ENCODE peak calls at places on chromosomes 11 and 22, in seven cellular contexts. One of them, this sample, is unnamed.
A peak's percentile ranks its signal among the peaks of the same experiment; 100 is the strongest.

GRCh38 chr11:111719379-111719778 is 46.8 kb downstream of the PPP2R1B start:
- DNase-seq in pancreas: no peak
- DNase-seq in prostate gland: no peak
- DNase-seq in heart right ventricle: no peak
- DNase-seq in nephron progenitor cell: no peak
- DNase-seq in fibroblast of villous mesenchyme: no peak
- DNase-seq in body of pancreas: no peak
- DNase-seq in this sample: no peak

GRCh38 chr22:22816766-22817410 is 70.7 kb upstream of the IGLL5 start:
- DNase-seq in pancreas: no peak
- DNase-seq in prostate gland: no peak
- DNase-seq in heart right ventricle: no peak
- DNase-seq in nephron progenitor cell: no peak
- DNase-seq in fibroblast of villous mesenchyme: no peak
- DNase-seq in body of pancreas: no peak
- DNase-seq in this sample: no peak

GRCh38 chr22:49710746-49711145 is 116.9 kb downstream of the BRD1 start:
- DNase-seq in pancreas: no peak
- DNase-seq in prostate gland: no peak
- DNase-seq in heart right ventricle: no peak
- DNase-seq in nephron progenitor cell: no peak
- DNase-seq in fibroblast of villous mesenchyme: no peak
- DNase-seq in body of pancreas: no peak
- DNase-seq in this sample: no peak

GRCh38 chr11:17778352-17778751 is 43.8 kb downstream of the KCNC1 start:
- DNase-seq in pancreas: no peak
- DNase-seq in prostate gland: no peak
- DNase-seq in heart right ventricle: no peak
- DNase-seq in nephron progenitor cell: no peak
- DNase-seq in fibroblast of villous mesenchyme: no peak
- DNase-seq in body of pancreas: no peak
- DNase-seq in this sample: no peak

GRCh38 chr11:9580894-9581293 is 7.4 kb downstream of the WEE1 start:
- DNase-seq in pancreas: no peak
- DNase-seq in prostate gland: no peak
- DNase-seq in heart right ventricle: no peak
- DNase-seq in nephron progenitor cell: no peak
- DNase-seq in fibroblast of villous mesenchyme: no peak
- DNase-seq in body of pancreas: no peak
- DNase-seq in this sample: no peak

GRCh38 chr22:49320714-49321476 is 506.8 kb downstream of the BRD1 start:
- DNase-seq in pancreas: no peak
- DNase-seq in prostate gland: no peak
- DNase-seq in heart right ventricle: no peak
- DNase-seq in nephron progenitor cell: no peak
- DNase-seq in fibroblast of villous mesenchyme: no peak
- DNase-seq in body of pancreas: no peak
- DNase-seq in this sample: no peak

GRCh38 chr11:105790841-105791240 is 181.0 kb downstream of the GRIA4 start:
- DNase-seq in pancreas: no peak
- DNase-seq in prostate gland: no peak
- DNase-seq in heart right ventricle: no peak
- DNase-seq in nephron progenitor cell: no peak
- DNase-seq in fibroblast of villous mesenchyme: no peak
- DNase-seq in body of pancreas: no peak
- DNase-seq in this sample: no peak

GRCh38 chr22:48889887-48890692 is 937.6 kb downstream of the BRD1 start:
- DNase-seq in pancreas: no peak
- DNase-seq in prostate gland: no peak
- DNase-seq in heart right ventricle: no peak
- DNase-seq in nephron progenitor cell: no peak
- DNase-seq in fibroblast of villous mesenchyme: no peak
- DNase-seq in body of pancreas: no peak
- DNase-seq in this sample: no peak

GRCh38 chr11:2685051-2685450 is 14.7 kb downstream of the KCNQ1OT1 start:
- DNase-seq in pancreas: no peak
- DNase-seq in prostate gland: no peak
- DNase-seq in heart right ventricle: no peak
- DNase-seq in nephron progenitor cell: no peak
- DNase-seq in fibroblast of villous mesenchyme: no peak
- DNase-seq in body of pancreas: no peak
- DNase-seq in this sample: no peak

GRCh38 chr11:19243143-19243542 is 2.4 kb upstream of the E2F8 start:
- DNase-seq in pancreas: no peak
- DNase-seq in prostate gland: no peak
- DNase-seq in heart right ventricle: no peak
- DNase-seq in nephron progenitor cell: no peak
- DNase-seq in fibroblast of villous mesenchyme: no peak
- DNase-seq in body of pancreas: no peak
- DNase-seq in this sample: no peak

GRCh38 chr11:131748146-131749050 is 378.0 kb downstream of the NTM start:
- DNase-seq in pancreas: peak; percentile 48
- DNase-seq in prostate gland: no peak
- DNase-seq in heart right ventricle: peak; percentile 30
- DNase-seq in nephron progenitor cell: peak; percentile 76
- DNase-seq in fibroblast of villous mesenchyme: peak; percentile 68
- DNase-seq in body of pancreas: peak; percentile 58
- DNase-seq in this sample: peak; percentile 78

GRCh38 chr22:48889209-48889830 is 938.4 kb downstream of the BRD1 start:
- DNase-seq in pancreas: no peak
- DNase-seq in prostate gland: no peak
- DNase-seq in heart right ventricle: no peak
- DNase-seq in nephron progenitor cell: no peak
- DNase-seq in fibroblast of villous mesenchyme: no peak
- DNase-seq in body of pancreas: no peak
- DNase-seq in this sample: no peak

GRCh38 chr11:67666303-67666645 is 8.1 kb downstream of the ALDH3B2 start:
- DNase-seq in pancreas: no peak
- DNase-seq in prostate gland: no peak
- DNase-seq in heart right ventricle: no peak
- DNase-seq in nephron progenitor cell: no peak
- DNase-seq in fibroblast of villous mesenchyme: no peak
- DNase-seq in body of pancreas: no peak
- DNase-seq in this sample: no peak

GRCh38 chr11:67666676-67667489 is 7.5 kb downstream of the ALDH3B2 start:
- DNase-seq in pancreas: no peak
- DNase-seq in prostate gland: no peak
- DNase-seq in heart right ventricle: no peak
- DNase-seq in nephron progenitor cell: no peak
- DNase-seq in fibroblast of villous mesenchyme: no peak
- DNase-seq in body of pancreas: no peak
- DNase-seq in this sample: no peak

GRCh38 chr11:67664696-67665536 is 9.5 kb downstream of the ALDH3B2 start:
- DNase-seq in pancreas: no peak
- DNase-seq in prostate gland: no peak
- DNase-seq in heart right ventricle: no peak
- DNase-seq in nephron progenitor cell: no peak
- DNase-seq in fibroblast of villous mesenchyme: no peak
- DNase-seq in body of pancreas: no peak
- DNase-seq in this sample: no peak

GRCh38 chr11:67664213-67664585 is 10.2 kb downstream of the ALDH3B2 start:
- DNase-seq in pancreas: no peak
- DNase-seq in prostate gland: no peak
- DNase-seq in heart right ventricle: no peak
- DNase-seq in nephron progenitor cell: no peak
- DNase-seq in fibroblast of villous mesenchyme: no peak
- DNase-seq in body of pancreas: no peak
- DNase-seq in this sample: no peak

GRCh38 chr11:67665537-67666302 is 8.7 kb downstream of the ALDH3B2 start:
- DNase-seq in pancreas: peak; percentile 51
- DNase-seq in prostate gland: peak; percentile 51
- DNase-seq in heart right ventricle: no peak
- DNase-seq in nephron progenitor cell: no peak
- DNase-seq in fibroblast of villous mesenchyme: no peak
- DNase-seq in body of pancreas: peak; percentile 48
- DNase-seq in this sample: no peak
- TF ChIP-seq CTCF in pancreas: peak; percentile 19
- TF ChIP-seq CTCF in prostate gland: peak; percentile 64
- TF ChIP-seq CTCF in heart right ventricle: peak; percentile 25
- TF ChIP-seq CTCF in nephron progenitor cell: no peak
- TF ChIP-seq CTCF in fibroblast of villous mesenchyme: no peak
- TF ChIP-seq CTCF in body of pancreas: peak; percentile 48
- TF ChIP-seq CTCF in this sample: no peak

GRCh38 chr11:85941380-85941973 is 86.3 kb downstream of the CCDC83 start:
- DNase-seq in pancreas: no peak
- DNase-seq in prostate gland: peak; percentile 37
- DNase-seq in heart right ventricle: peak; percentile 25
- DNase-seq in nephron progenitor cell: no peak
- DNase-seq in fibroblast of villous mesenchyme: peak; percentile 78
- DNase-seq in body of pancreas: peak; percentile 57
- DNase-seq in this sample: peak; percentile 36
- TF ChIP-seq CTCF in pancreas: peak; percentile 33
- TF ChIP-seq CTCF in prostate gland: peak; percentile 70
- TF ChIP-seq CTCF in heart right ventricle: peak; percentile 74
- TF ChIP-seq CTCF in nephron progenitor cell: no peak
- TF ChIP-seq CTCF in fibroblast of villous mesenchyme: peak; percentile 77
- TF ChIP-seq CTCF in body of pancreas: peak; percentile 60
- TF ChIP-seq CTCF in this sample: peak; percentile 41

DNA sequence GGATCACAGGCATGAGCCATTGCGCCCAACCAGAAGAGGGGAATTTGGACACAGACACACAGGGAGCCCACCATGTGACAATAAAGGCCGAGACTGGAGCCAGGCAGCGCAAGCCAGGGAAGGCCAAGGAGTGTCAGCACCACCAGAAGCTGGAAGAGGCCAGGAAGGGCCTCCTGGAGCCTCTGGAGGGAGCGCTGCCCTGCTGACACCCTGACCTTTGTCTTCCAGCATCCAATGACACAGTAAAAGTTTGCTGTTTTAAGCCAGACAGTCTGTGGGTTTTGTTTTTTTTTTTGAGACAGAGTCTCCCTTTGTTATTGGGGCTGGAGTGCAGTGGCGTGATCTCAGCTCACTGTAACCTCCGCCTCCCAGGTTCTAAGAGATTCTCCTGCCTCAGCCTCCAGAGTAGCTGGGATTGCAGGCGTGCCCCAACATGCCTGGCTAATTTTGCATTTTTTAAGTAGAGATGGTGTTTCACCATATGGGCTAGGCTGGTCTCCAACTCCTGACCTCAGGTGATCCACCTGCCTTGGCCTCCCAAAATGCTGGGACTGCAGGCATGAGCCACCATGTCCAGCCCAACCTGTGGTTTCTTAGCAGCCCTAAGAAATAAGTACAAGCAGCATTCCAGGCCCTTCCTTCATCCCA is 215.8 kb downstream of the CTTN start:
- DNase-seq in pancreas: no peak
- DNase-seq in prostate gland: no peak
- DNase-seq in heart right ventricle: no peak
- DNase-seq in nephron progenitor cell: no peak
- DNase-seq in fibroblast of villous mesenchyme: no peak
- DNase-seq in body of pancreas: no peak
- DNase-seq in this sample: no peak
- TF ChIP-seq CTCF in pancreas: no peak
- TF ChIP-seq CTCF in prostate gland: no peak
- TF ChIP-seq CTCF in heart right ventricle: no peak
- TF ChIP-seq CTCF in nephron progenitor cell: no peak
- TF ChIP-seq CTCF in fibroblast of villous mesenchyme: no peak
- TF ChIP-seq CTCF in body of pancreas: no peak
- TF ChIP-seq CTCF in this sample: no peak

GRCh38 chr11:10696797-10697620 is 3.5 kb upstream of the IRAG1 start:
- DNase-seq in pancreas: no peak
- DNase-seq in prostate gland: no peak
- DNase-seq in heart right ventricle: no peak
- DNase-seq in nephron progenitor cell: no peak
- DNase-seq in fibroblast of villous mesenchyme: no peak
- DNase-seq in body of pancreas: no peak
- DNase-seq in this sample: no peak

GRCh38 chr11:10695821-10696220 is 2.3 kb upstream of the IRAG1 start:
- DNase-seq in pancreas: no peak
- DNase-seq in prostate gland: no peak
- DNase-seq in heart right ventricle: no peak
- DNase-seq in nephron progenitor cell: no peak
- DNase-seq in fibroblast of villous mesenchyme: peak; percentile 72
- DNase-seq in body of pancreas: no peak
- DNase-seq in this sample: no peak

GRCh38 chr11:10694481-10695239 is 1.1 kb upstream of the IRAG1 start:
- DNase-seq in pancreas: no peak
- DNase-seq in prostate gland: no peak
- DNase-seq in heart right ventricle: no peak
- DNase-seq in nephron progenitor cell: no peak
- DNase-seq in fibroblast of villous mesenchyme: peak; percentile 43
- DNase-seq in body of pancreas: no peak
- DNase-seq in this sample: no peak

GRCh38 chr11:10693509-10694071 is at the start of gene IRAG1:
- DNase-seq in pancreas: no peak
- DNase-seq in prostate gland: no peak
- DNase-seq in heart right ventricle: peak; percentile 71
- DNase-seq in nephron progenitor cell: peak; percentile 38
- DNase-seq in fibroblast of villous mesenchyme: peak; percentile 64
- DNase-seq in body of pancreas: peak; percentile 23
- DNase-seq in this sample: no peak

GRCh38 chr11:10692716-10693115 is 839 bp downstream of the IRAG1 start:
- DNase-seq in pancreas: no peak
- DNase-seq in prostate gland: no peak
- DNase-seq in heart right ventricle: no peak
- DNase-seq in nephron progenitor cell: no peak
- DNase-seq in fibroblast of villous mesenchyme: no peak
- DNase-seq in body of pancreas: no peak
- DNase-seq in this sample: no peak
- TF ChIP-seq CTCF in pancreas: no peak
- TF ChIP-seq CTCF in prostate gland: no peak
- TF ChIP-seq CTCF in heart right ventricle: no peak
- TF ChIP-seq CTCF in nephron progenitor cell: no peak
- TF ChIP-seq CTCF in fibroblast of villous mesenchyme: no peak
- TF ChIP-seq CTCF in body of pancreas: no peak
- TF ChIP-seq CTCF in this sample: no peak

This sample was measured in endothelial cell.